ENCODE peak calls at places on chromosome 1, in nine cellular contexts. J, O, S, P, L, R, I, X and H are unnamed samples.

GRCh38 chr1:158654079-158654478 is 32.4 kb downstream of the SPTA1 start:
- DNase-seq in J (no peak), L (no peak), I (no peak), R (no peak), S (no peak), O (no peak), X (no peak), P (no peak), H (peak; percentile 12)

GRCh38 chr1:185367218-185367617 is 50.2 kb upstream of the IVNS1ABP start:
- DNase-seq in I (no peak), P (no peak), O (no peak), L (no peak), R (no peak), X (no peak), S (no peak), J (no peak), H (no peak)

GRCh38 chr1:201226178-201226514 is 35.5 kb downstream of the IGFN1 start:
- DNase-seq in O (no peak), P (no peak), I (no peak), X (no peak), J (no peak), L (no peak), R (no peak), S (no peak), H (no peak)

GRCh38 chr1:8078176-8078671 is 52.1 kb upstream of the ERRFI1 start:
- DNase-seq in P (peak; percentile 38), S (peak; percentile 84), L (peak; percentile 86), J (peak; percentile 80), O (peak; percentile 56), X (no peak), R (peak; percentile 40), I (no peak), H (no peak)

GRCh38 chr1:150406483-150406882 is 42.5 kb downstream of the RPRD2 start:
- DNase-seq in X (no peak), S (no peak), O (no peak), J (no peak), L (no peak), P (peak; percentile 27), R (no peak), I (no peak), H (no peak)

GRCh38 chr1:29651684-29652665 is 415.7 kb downstream of the PTPRU start:
- DNase-seq in O (no peak), X (peak; percentile 50), S (no peak), I (no peak), R (no peak), P (no peak), L (no peak), J (peak; percentile 35), H (no peak)

GRCh38 chr1:150235436-150235851 is 468 bp downstream of the ANP32E start:
- DNase-seq in I (peak; percentile 35), O (peak; percentile 23), R (no peak), J (peak; percentile 57), P (no peak), S (no peak), L (no peak), X (peak; percentile 64), H (peak; percentile 63)

GRCh38 chr1:186680031-186681012 is at the start of gene PTGS2:
- DNase-seq in O (peak; percentile 92), I (peak; percentile 91), S (peak; percentile 84), P (peak; percentile 93), L (peak; percentile 55), J (peak; percentile 97), X (peak; percentile 63), R (peak; percentile 84), H (no peak)

GRCh38 chr1:89170171-89171066 is 5.4 kb downstream of the GBP7 start:
- DNase-seq in L (no peak), P (no peak), O (no peak), I (no peak), S (no peak), X (no peak), R (no peak), J (no peak), H (no peak)

GRCh38 chr1:32765561-32766327 is 51.4 kb downstream of the YARS1 start:
- DNase-seq in R (no peak), X (peak; percentile 78), O (peak; percentile 44), I (no peak), L (no peak), J (no peak), S (no peak), P (peak; percentile 86), H (no peak)

GRCh38 chr1:30817083-30817450 is 59.5 kb upstream of the LAPTM5 start:
- DNase-seq in J (no peak), I (no peak), O (no peak), L (no peak), X (no peak), S (no peak), P (no peak), R (no peak), H (no peak)

GRCh38 chr1:30816211-30817082 is 58.9 kb upstream of the LAPTM5 start:
- DNase-seq in X (peak; percentile 84), O (peak; percentile 76), J (peak; percentile 96), P (peak; percentile 96), L (peak; percentile 84), S (no peak), I (no peak), R (peak; percentile 69), H (no peak)

GRCh38 chr1:30817548-30817947 is 60.0 kb upstream of the LAPTM5 start:
- DNase-seq in P (no peak), J (no peak), R (no peak), X (no peak), S (no peak), O (no peak), I (no peak), L (no peak), H (no peak)

GRCh38 chr1:30814292-30814691 is 56.7 kb upstream of the LAPTM5 start:
- DNase-seq in P (no peak), O (no peak), J (no peak), X (no peak), S (no peak), L (no peak), I (no peak), R (no peak), H (no peak)

GRCh38 chr1:30815556-30815955 is 58.0 kb upstream of the LAPTM5 start:
- DNase-seq in J (no peak), O (no peak), S (no peak), X (no peak), I (no peak), P (no peak), L (no peak), R (no peak), H (no peak)
- H3K9me2 ChIP-seq in J (no peaks in the 10 kb centered on the region), O (no peaks in the 10 kb centered on the region), S (no peaks in the 10 kb centered on the region), X (no peaks in the 10 kb centered on the region), I (no peaks in the 10 kb centered on the region), P (no peaks in the 10 kb centered on the region), L (no peaks in the 10 kb centered on the region), R (no peaks in the 10 kb centered on the region), H (no peaks in the 10 kb centered on the region)

DNA sequence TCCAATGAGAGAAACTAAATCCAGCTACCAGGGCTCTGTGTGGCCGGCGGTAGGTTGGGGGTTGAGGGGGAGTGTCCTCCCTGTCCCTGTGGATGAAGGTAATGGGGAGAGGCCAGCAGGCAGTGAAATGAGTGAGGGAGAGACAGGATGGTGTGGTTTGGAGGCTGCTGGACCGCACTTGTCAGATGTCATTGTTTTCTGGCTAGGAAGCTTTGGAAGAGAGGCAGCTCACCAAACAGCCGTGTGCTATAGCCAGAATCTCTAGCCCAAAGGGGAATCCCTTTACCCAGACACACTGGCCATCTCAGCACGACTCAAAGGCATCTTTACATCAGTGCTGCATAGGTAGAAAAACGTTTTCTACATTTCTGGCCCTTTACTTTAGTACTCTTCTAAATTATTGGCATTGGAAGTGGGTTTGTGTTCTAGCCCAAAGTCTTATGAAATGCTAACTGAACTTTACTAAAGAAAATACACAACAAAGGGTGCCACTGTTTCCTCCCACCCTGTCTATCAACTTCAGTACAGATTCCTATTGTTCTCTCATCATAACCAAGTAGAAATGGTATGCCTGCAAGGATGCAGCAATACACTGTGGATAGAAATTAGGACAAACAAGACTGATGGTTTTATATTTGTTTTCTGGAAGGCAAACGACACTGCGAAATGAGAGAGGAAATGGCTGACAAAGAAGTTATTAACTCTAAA is 95.9 kb upstream of the COA6 start:
- DNase-seq in L (no peak), I (no peak), J (no peak), O (no peak), S (no peak), R (no peak), X (no peak), P (no peak), H (no peak)
- H3K9me2 ChIP-seq in L (no peaks in the 10 kb centered on the region), I (no peaks in the 10 kb centered on the region), J (no peaks in the 10 kb centered on the region), O (no peaks in the 10 kb centered on the region), S (no peaks in the 10 kb centered on the region), R (no peaks in the 10 kb centered on the region), X (no peaks in the 10 kb centered on the region), P (peaks cover 6% of the 10 kb centered on the region), H (no peaks in the 10 kb centered on the region)

DNA sequence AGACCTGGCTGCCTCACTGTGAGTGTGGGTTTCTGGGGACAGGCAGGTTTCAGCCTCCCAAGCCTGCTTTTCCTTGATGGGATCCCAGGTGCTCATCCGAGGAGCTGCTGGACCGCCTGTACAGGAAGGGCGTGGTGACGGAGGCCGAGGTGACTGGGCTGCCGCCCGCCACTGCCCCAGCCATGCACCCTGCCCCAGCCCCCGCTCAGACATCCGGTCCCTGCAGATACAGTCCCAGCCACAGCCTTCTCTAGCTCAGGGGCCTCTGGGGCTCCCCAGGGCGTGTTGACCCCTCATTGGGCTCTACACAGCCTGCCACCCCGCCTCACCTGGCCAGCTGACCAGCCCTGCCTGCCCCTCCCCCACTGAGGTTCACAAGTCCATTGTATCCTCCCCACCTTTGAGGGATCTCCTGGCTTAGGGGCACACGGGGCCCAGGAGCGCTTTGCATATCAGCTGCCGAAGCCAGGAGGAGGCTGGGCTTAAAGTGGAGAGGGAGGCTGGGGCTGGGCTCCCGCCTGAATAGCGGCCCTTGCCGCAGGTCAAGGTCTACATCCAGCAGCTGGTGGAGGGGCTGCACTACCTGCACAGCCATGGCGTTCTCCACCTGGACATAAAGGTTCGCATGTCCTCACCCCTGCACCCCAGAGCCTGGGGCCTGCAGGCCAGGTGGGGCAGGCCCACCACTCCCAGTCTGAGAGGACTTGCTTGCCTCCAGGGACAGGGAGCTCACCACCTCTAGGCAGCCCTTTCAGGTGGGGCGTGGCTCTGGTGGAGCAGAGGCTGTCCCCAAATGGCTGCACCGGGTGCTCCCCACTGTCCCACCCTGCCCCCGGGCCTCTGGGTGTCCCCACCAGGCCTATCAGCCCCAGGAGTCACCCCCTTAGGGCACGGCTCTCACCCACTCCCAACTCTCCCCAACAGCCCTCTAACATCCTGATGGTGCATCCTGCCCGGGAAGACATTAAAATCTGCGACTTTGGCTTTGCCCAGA is 38.5 kb downstream of the TRIM11 start:
- DNase-seq in I (no peak), X (no peak), P (peak; percentile 62), R (peak; percentile 86), J (no peak), S (no peak), L (peak; percentile 65), O (peak; percentile 80), H (peak; percentile 8)
- H3K9me2 ChIP-seq in I (no peaks in the 10 kb centered on the region), X (no peaks in the 10 kb centered on the region), P (no peaks in the 10 kb centered on the region), R (no peaks in the 10 kb centered on the region), J (no peaks in the 10 kb centered on the region), S (no peaks in the 10 kb centered on the region), L (no peaks in the 10 kb centered on the region), O (no peaks in the 10 kb centered on the region), H (no peaks in the 10 kb centered on the region)

DNA sequence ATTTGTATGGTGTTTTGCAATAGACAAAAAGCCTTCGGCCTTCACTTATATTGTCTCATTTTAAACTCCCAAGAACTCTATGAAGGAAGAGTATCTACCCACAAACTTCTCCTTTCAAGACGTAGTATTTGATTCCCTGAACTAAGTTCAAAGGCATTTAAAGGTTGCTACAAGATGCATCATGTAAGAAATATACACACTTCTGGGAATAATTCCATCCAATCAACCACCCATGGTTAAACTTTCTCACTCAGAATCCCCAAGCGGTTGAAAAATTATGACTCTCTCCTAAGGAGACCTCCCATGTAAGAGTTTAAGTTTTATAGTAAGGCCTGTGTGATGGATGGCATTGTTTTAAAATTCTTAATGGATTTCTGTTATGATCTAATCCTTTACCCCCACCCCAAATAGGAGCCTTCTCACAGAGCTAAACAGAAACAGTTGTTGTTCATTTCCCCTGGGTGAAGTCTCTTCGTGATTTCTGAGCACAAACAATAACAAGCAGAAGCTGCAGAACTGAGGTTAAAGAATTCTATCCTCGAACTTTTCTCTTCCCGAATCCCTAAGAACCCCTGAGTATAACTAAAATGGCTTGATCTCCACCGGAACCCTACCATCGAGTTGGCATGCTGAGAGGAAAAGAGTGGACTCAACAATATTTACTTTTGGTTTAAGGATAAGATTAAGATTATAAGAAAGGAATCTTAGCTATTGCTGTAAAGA is 185.0 kb downstream of the TGFBR3 start:
- DNase-seq in S (no peak), X (no peak), I (no peak), R (no peak), L (no peak), J (peak; percentile 91), O (no peak), P (no peak), H (no peak)
- H3K9me2 ChIP-seq in S (no peaks in the 10 kb centered on the region), X (no peaks in the 10 kb centered on the region), I (no peaks in the 10 kb centered on the region), R (no peaks in the 10 kb centered on the region), L (no peaks in the 10 kb centered on the region), J (no peaks in the 10 kb centered on the region), O (no peaks in the 10 kb centered on the region), P (no peaks in the 10 kb centered on the region), H (no peaks in the 10 kb centered on the region)